ENCODE peak calls at places on chromosome 16, in ten cellular contexts. J is HepG2, A is GM12891, M is sigmoid colon, V is transverse colon, Z is ovary, O is tibial nerve, F is A549, R is HCT116, S is breast epithelium. E is an unnamed sample.

GRCh38 chr16:86151372-86151950 is 252.5 kb downstream of the IRF8 start:
- DNase-seq in J (no peak), A (no peak), M (peak), V (peak), Z (no peak), O (no peak), F (no peak), R (no peak), S (no peak), E (no peak)

GRCh38 chr16:8579559-8579958 is 10.8 kb downstream of the TMEM114 start:
- DNase-seq in J (no peak), A (no peak), M (no peak), V (no peak), Z (no peak), O (no peak), F (no peak), R (no peak), S (no peak), E (no peak)

GRCh38 chr16:76976101-76976500 is 214.9 kb upstream of the MON1B start:
- DNase-seq in J (no peak), A (no peak), M (no peak), V (no peak), Z (no peak), O (no peak), F (no peak), R (no peak), S (no peak), E (no peak)

GRCh38 chr16:83549836-83550569 is 257.8 kb upstream of the HSBP1 start:
- DNase-seq in J (no peak), A (no peak), M (no peak), V (no peak), Z (no peak), O (no peak), F (no peak), R (no peak), S (no peak), E (no peak)

GRCh38 chr16:20316715-20317114 is 10.6 kb downstream of the GP2 start:
- DNase-seq in J (no peak), A (no peak), M (no peak), V (no peak), Z (no peak), O (no peak), F (no peak), R (no peak), S (no peak), E (no peak)

GRCh38 chr16:75789237-75789636 is 62.9 kb upstream of the CPHXL start:
- DNase-seq in J (peak), A (peak), M (no peak), V (no peak), Z (no peak), O (no peak), F (peak), R (peak), S (no peak), E (peak)

GRCh38 chr16:825298-826061 is 24.9 kb upstream of the GNG13 start:
- DNase-seq in J (no peak), A (no peak), M (no peak), V (no peak), Z (peak), O (no peak), F (no peak), R (no peak), S (no peak), E (no peak)

GRCh38 chr16:83187404-83187803 is 560.6 kb downstream of the CDH13 start:
- DNase-seq in J (no peak), A (no peak), M (no peak), V (no peak), Z (no peak), O (no peak), F (no peak), R (no peak), S (no peak), E (no peak)

GRCh38 chr16:56336711-56337110 is 88.6 kb downstream of the AMFR start:
- DNase-seq in J (no peak), A (no peak), M (no peak), V (no peak), Z (no peak), O (no peak), F (no peak), R (no peak), S (no peak), E (no peak)

GRCh38 chr16:76518791-76519190 is 241.6 kb downstream of the CNTNAP4 start:
- DNase-seq in J (no peak), A (no peak), M (no peak), V (no peak), Z (no peak), O (no peak), F (no peak), R (no peak), S (no peak), E (no peak)

GRCh38 chr16:27319257-27319965 is 5.6 kb downstream of the IL4R start:
- DNase-seq in J (no peak), A (no peak), M (peak), V (no peak), Z (no peak), O (no peak), F (no peak), R (no peak), S (no peak), E (no peak)

GRCh38 chr16:52993179-52993578 is 59.5 kb downstream of the CHD9NB start:
- DNase-seq in J (no peak), A (no peak), M (no peak), V (no peak), Z (no peak), O (no peak), F (no peak), R (no peak), S (no peak), E (no peak)

GRCh38 chr16:79653337-79654000 is 52.9 kb upstream of the MAF start:
- DNase-seq in J (no peak), A (no peak), M (no peak), V (no peak), Z (peak), O (no peak), F (no peak), R (no peak), S (no peak), E (no peak)

GRCh38 chr16:58732545-58733247 is 1.4 kb downstream of the GOT2 start:
- DNase-seq in J (no peak), A (no peak), M (no peak), V (no peak), Z (no peak), O (no peak), F (no peak), R (no peak), S (no peak), E (no peak)

GRCh38 chr16:14462811-14463210 is 167.2 kb downstream of the PARN start:
- DNase-seq in J (no peak), A (no peak), M (no peak), V (no peak), Z (no peak), O (no peak), F (no peak), R (no peak), S (no peak), E (no peak)

GRCh38 chr16:69477546-69477945 is 53.1 kb downstream of the CYB5B start:
- DNase-seq in J (no peak), A (no peak), M (no peak), V (no peak), Z (no peak), O (no peak), F (no peak), R (no peak), S (no peak), E (no peak)

GRCh38 chr16:50279142-50279865 is 13.0 kb downstream of the ADCY7 start:
- DNase-seq in J (no peak), A (no peak), M (peak), V (peak), Z (no peak), O (no peak), F (no peak), R (no peak), S (peak), E (peak)

GRCh38 chr16:27149986-27150385 is 53.3 kb upstream of the KDM8 start:
- DNase-seq in J (no peak), A (no peak), M (no peak), V (no peak), Z (no peak), O (no peak), F (no peak), R (no peak), S (no peak), E (no peak)

GRCh38 chr16:58661199-58661830 is 23.3 kb downstream of the SLC38A7 start:
- DNase-seq in J (peak), A (peak), M (no peak), V (peak), Z (no peak), O (no peak), F (peak), R (peak), S (no peak), E (peak)

GRCh38 chr16:28292731-28293588 is 635 bp downstream of the SBK1 start:
- DNase-seq in J (no peak), A (no peak), M (no peak), V (peak), Z (peak), O (no peak), F (no peak), R (no peak), S (no peak), E (no peak)

GRCh38 chr16:68085259-68086071 is at the start of gene NFATC3:
- DNase-seq in J (peak), A (peak), M (peak), V (peak), Z (peak), O (peak), F (peak), R (peak), S (peak), E (peak)
- TF ChIP-seq POLR2A in J (peak), A (no peak), M (no peak), V (peak), Z (no peak), O (peak), F (peak), R (no peak), S (no peak), E (no peak)

GRCh38 chr16:4316103-4316731 is 350 bp downstream of the GLIS2 start:
- DNase-seq in J (no peak), A (no peak), M (peak), V (no peak), Z (no peak), O (no peak), F (no peak), R (no peak), S (no peak), E (no peak)

GRCh38 chr16:4314532-4315184 is 1.2 kb upstream of the GLIS2 start:
- DNase-seq in J (no peak), A (no peak), M (peak), V (no peak), Z (peak), O (no peak), F (peak), R (peak), S (no peak), E (peak)

GRCh38 chr16:4313563-4314531 is 2.0 kb upstream of the GLIS2 start:
- DNase-seq in J (peak), A (no peak), M (no peak), V (peak), Z (peak), O (no peak), F (peak), R (peak), S (no peak), E (peak)

GRCh38 chr16:4316732-4317461 is 1.0 kb downstream of the GLIS2 start:
- DNase-seq in J (no peak), A (no peak), M (peak), V (peak), Z (peak), O (no peak), F (peak), R (no peak), S (no peak), E (no peak)

GRCh38 chr16:4315185-4316102 is at the start of gene GLIS2:
- DNase-seq in J (no peak), A (no peak), M (peak), V (peak), Z (peak), O (peak), F (peak), R (peak), S (no peak), E (no peak)
- TF ChIP-seq POLR2A in J (no peak), A (no peak), M (no peak), V (no peak), Z (peak), O (peak), F (no peak), R (no peak), S (no peak), E (no peak)

DNA sequence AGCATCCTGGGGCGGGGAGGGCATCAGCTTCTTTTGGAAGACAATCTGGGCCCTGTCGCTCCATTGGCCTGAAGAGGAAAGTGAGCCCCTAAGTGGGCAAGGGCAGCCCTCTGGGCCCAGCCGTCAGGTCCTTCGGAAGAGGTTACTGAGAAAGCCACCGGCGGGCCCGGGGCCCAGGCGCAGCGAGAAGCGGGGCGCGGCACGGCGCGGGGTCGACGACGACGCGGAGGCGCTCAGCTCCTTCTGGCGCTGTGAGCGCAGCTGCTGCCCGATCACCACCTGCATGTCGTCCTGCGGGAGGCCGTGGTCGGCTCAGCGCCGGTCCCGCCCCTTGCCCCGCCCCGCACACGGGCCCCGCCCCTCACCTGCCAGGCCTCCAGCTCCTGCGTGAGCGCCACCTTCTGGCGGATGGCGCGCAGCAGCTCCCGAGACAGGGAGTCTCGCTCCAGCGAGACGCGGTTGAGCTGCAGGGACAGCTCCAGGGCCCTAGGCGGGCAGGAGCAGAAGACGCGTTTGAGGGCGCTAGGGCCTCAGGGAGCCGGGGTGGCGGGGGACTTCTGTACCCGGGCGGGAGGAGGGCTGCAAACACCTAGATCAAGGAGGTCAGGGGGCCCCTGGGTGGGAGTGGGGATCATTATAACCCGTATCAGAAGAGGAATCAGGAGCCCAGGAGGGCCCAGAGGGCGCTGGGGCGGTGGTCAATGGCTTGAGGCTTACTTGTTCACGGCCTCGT is 4.3 kb downstream of the THOC6 start:
- DNase-seq in J (peak), A (peak), M (peak), V (peak), Z (peak), O (peak), F (peak), R (peak), S (peak), E (peak)
- TF ChIP-seq POLR2A in J (peak), A (no peak), M (no peak), V (peak), Z (no peak), O (no peak), F (no peak), R (peak), S (no peak), E (no peak)

DNA sequence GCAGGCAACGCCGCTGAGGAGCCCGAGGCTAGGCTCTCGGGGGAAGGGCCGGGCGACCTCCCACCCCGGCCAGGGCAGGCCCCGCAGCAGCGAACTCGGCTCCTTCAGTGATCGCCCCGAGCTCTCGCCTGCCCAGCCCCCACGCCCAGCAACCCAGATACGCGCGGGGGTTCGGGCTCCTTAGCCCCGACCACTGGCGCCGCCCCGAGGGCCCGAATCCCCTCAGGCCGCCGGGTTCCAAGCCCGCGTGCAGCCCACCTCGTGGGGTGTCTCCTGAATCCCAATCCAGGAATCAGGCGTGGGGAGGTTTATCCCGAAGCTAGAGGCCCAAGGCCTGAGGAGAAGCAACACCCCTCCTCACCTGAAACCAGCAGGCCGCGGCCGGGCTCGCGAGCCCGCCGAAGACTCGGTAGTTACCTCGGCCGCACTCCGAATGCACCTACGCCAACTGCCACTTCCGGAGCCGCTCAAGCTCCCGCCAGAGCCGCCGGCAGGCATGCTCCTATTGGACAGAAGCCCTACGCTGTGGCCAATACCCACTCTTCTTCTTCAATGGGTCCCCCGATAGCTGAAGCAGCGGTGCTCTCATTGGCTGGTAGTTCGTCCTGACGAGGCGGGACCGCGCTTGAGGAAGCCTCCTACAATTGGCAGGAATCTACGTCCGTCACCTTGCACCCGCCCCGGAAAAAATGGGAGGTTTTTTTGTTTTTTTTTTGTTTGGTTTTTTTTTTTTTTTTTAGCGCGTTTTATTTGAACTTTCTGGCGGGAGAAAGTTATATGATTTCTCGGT is at the start of gene RFWD3:
- DNase-seq in J (peak), A (peak), M (peak), V (peak), Z (peak), O (peak), F (peak), R (peak), S (peak), E (peak)
- TF ChIP-seq POLR2A in J (peak), A (peak), M (no peak), V (peak), Z (no peak), O (peak), F (peak), R (no peak), S (no peak), E (peak)

DNA sequence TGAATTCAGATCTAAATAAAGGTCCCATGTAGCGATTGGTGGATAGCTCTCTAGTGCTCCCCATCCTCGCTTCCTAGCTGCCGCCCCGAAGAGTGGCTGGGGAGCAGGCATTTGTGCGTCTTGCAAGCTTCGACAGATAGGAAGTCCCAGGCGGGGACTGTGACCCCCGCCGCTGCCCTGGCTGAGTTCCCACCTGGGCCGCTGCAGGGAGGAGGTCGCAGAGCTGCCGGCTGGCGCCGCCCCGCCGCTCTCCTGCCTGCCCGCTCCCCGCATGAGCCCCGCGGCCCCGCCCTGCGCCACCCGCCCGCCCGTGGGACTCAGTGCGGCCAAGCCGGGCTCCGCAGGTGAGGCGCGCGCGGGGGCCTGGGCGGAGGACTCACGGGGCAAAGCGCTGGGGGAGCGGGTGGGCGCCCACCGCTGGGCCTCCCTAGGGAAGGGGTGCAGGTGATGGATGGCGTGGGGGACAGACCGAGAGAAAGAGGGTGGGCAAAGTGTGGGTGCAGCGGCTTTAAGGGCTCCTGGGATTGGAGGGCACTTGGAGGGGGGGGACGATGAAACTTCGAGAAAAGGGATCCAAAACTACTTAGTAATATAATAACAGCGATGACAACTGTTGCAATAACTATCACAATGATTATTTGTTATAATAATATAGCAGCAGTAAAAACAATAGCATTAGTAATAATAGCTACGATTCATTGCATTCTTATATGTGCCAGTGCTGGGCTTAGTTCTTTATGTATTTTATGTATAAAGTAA is at the start of gene OTOA:
- DNase-seq in J (no peak), A (no peak), M (no peak), V (peak), Z (peak), O (no peak), F (no peak), R (no peak), S (no peak), E (peak)
- TF ChIP-seq POLR2A in J (no peak), A (no peak), M (no peak), V (no peak), Z (no peak), O (no peak), F (no peak), R (no peak), S (no peak), E (no peak)

GRCh38 chr16:55040366-55041086 is 109.9 kb downstream of the IRX5 start:
- DNase-seq in J (no peak), A (no peak), M (peak), V (no peak), Z (no peak), O (no peak), F (no peak), R (no peak), S (peak), E (no peak)

GRCh38 chr16:55044366-55044975 is 113.8 kb downstream of the IRX5 start:
- DNase-seq in J (no peak), A (no peak), M (peak), V (no peak), Z (no peak), O (no peak), F (no peak), R (no peak), S (no peak), E (no peak)

GRCh38 chr16:55043499-55043898 is 112.8 kb downstream of the IRX5 start:
- DNase-seq in J (no peak), A (no peak), M (peak), V (no peak), Z (no peak), O (no peak), F (no peak), R (no peak), S (no peak), E (no peak)

GRCh38 chr16:55041540-55042234 is 111.0 kb downstream of the IRX5 start:
- DNase-seq in J (no peak), A (no peak), M (peak), V (no peak), Z (no peak), O (no peak), F (no peak), R (no peak), S (no peak), E (no peak)

DNA sequence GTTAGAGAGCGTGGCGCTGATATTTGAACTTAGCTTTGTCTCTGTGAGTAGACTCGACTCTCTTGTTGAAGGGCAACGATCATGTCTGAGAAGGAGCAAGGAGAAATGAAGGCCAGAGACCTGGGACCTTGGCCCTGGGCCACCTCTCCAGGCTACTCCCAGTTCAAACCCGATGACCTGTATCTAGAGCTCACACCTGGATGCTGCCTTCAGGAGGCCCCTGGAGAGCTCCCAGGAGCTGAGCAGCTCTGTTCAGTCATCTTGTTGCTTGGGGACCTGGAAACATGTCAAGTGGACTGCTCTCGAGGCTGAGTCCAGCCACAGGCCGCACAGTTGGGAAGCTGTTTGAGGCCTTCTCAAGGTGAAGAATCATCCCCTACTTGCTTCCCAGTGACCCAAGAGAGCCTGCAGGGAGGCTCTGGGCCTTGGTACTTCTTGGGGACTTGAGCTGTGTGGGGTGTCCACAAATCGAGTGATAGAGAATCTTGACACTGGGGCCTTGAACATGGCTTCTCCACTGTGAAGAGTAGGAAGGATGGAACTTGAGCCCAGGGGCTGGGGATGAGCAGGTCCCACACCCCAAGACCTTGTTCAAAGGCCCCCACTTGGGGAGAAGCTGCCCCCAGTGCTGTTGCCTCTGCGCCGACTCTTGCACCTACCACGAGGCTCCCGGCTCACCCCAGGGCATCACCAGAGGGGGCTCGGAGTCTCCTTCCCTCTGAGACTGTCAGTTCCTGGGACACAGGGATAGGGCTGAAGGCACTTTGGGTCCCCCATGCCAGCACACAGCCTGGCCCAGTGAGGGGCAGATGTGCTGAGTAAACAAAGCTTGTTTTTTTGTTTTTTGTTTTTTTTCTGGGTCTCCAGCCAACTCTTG is 112.1 kb downstream of the IRX5 start:
- DNase-seq in J (no peak), A (no peak), M (peak), V (no peak), Z (no peak), O (no peak), F (no peak), R (no peak), S (no peak), E (no peak)
- TF ChIP-seq POLR2A in J (no peak), A (no peak), M (no peak), V (no peak), Z (no peak), O (no peak), F (no peak), R (no peak), S (no peak), E (no peak)